ENCODE peak calls at places on chromosomes 7 and 10, in ten cellular contexts. One of them, this sample, is unnamed.

GRCh38 chr7:157575777-157576176 is 239.0 kb downstream of the DNAJB6 start:
- DNase-seq in transverse colon: no peak
- DNase-seq in ascending aorta: no peak
- DNase-seq in fibroblast of mammary gland: no peak
- DNase-seq in endothelial cell of umbilical vein: no peak
- DNase-seq in astrocyte of the cerebellum: no peak
- DNase-seq in tibial artery: no peak
- DNase-seq in OCI-LY7: no peak
- DNase-seq in fibroblast of pulmonary artery: no peak
- DNase-seq in GM12865: no peak
- DNase-seq in this sample: no peak

GRCh38 chr10:74419491-74420466 is 268.8 kb downstream of the ADK start:
- DNase-seq in astrocyte of the cerebellum: no peak
- DNase-seq in fibroblast of mammary gland: peak; percentile 43
- DNase-seq in transverse colon: peak; percentile 16
- DNase-seq in tibial artery: no peak
- DNase-seq in GM12865: peak; percentile 45
- DNase-seq in OCI-LY7: peak; percentile 46
- DNase-seq in fibroblast of pulmonary artery: peak; percentile 30
- DNase-seq in endothelial cell of umbilical vein: peak; percentile 49
- DNase-seq in ascending aorta: no peak
- DNase-seq in this sample: peak; percentile 2

GRCh38 chr10:98097611-98098010 is 36.8 kb upstream of the R3HCC1L start:
- DNase-seq in fibroblast of pulmonary artery: no peak
- DNase-seq in fibroblast of mammary gland: no peak
- DNase-seq in endothelial cell of umbilical vein: no peak
- DNase-seq in tibial artery: no peak
- DNase-seq in astrocyte of the cerebellum: no peak
- DNase-seq in ascending aorta: no peak
- DNase-seq in OCI-LY7: no peak
- DNase-seq in transverse colon: no peak
- DNase-seq in GM12865: no peak
- DNase-seq in this sample: no peak

GRCh38 chr10:2871673-2872219 is 195.6 kb upstream of the PFKP start:
- DNase-seq in tibial artery: no peak
- DNase-seq in ascending aorta: no peak
- DNase-seq in endothelial cell of umbilical vein: no peak
- DNase-seq in OCI-LY7: no peak
- DNase-seq in transverse colon: no peak
- DNase-seq in fibroblast of mammary gland: no peak
- DNase-seq in fibroblast of pulmonary artery: no peak
- DNase-seq in astrocyte of the cerebellum: no peak
- DNase-seq in GM12865: no peak
- DNase-seq in this sample: no peak

GRCh38 chr10:72086466-72087391 is 1.6 kb downstream of the SPOCK2 start:
- DNase-seq in endothelial cell of umbilical vein: no peak
- DNase-seq in OCI-LY7: peak; percentile 63
- DNase-seq in transverse colon: peak; percentile 65
- DNase-seq in fibroblast of pulmonary artery: no peak
- DNase-seq in tibial artery: no peak
- DNase-seq in astrocyte of the cerebellum: no peak
- DNase-seq in fibroblast of mammary gland: peak; percentile 22
- DNase-seq in GM12865: peak; percentile 33
- DNase-seq in ascending aorta: no peak
- DNase-seq in this sample: no peak

GRCh38 chr7:126702242-126703016 is 550.3 kb downstream of the GRM8 start:
- DNase-seq in transverse colon: no peak
- DNase-seq in ascending aorta: no peak
- DNase-seq in astrocyte of the cerebellum: no peak
- DNase-seq in OCI-LY7: no peak
- DNase-seq in tibial artery: no peak
- DNase-seq in GM12865: peak; percentile 84
- DNase-seq in endothelial cell of umbilical vein: peak; percentile 2
- DNase-seq in fibroblast of mammary gland: peak; percentile 17
- DNase-seq in fibroblast of pulmonary artery: peak; percentile 61
- DNase-seq in this sample: peak; percentile 90

GRCh38 chr10:75398630-75399460 is 2.7 kb downstream of the ZNF503 start:
- DNase-seq in endothelial cell of umbilical vein: peak; percentile 51
- DNase-seq in OCI-LY7: no peak
- DNase-seq in transverse colon: peak; percentile 22
- DNase-seq in tibial artery: no peak
- DNase-seq in astrocyte of the cerebellum: no peak
- DNase-seq in fibroblast of pulmonary artery: no peak
- DNase-seq in GM12865: no peak
- DNase-seq in fibroblast of mammary gland: no peak
- DNase-seq in ascending aorta: peak; percentile 67
- DNase-seq in this sample: no peak

GRCh38 chr7:149027560-149028345 is 552 bp downstream of the PDIA4 start:
- DNase-seq in GM12865: no peak
- DNase-seq in astrocyte of the cerebellum: no peak
- DNase-seq in ascending aorta: no peak
- DNase-seq in endothelial cell of umbilical vein: peak; percentile 51
- DNase-seq in OCI-LY7: peak; percentile 18
- DNase-seq in fibroblast of pulmonary artery: peak; percentile 29
- DNase-seq in transverse colon: peak; percentile 28
- DNase-seq in fibroblast of mammary gland: peak; percentile 21
- DNase-seq in tibial artery: peak; percentile 28
- DNase-seq in this sample: no peak

GRCh38 chr10:71461917-71462641 is 65.4 kb downstream of the CDH23 start:
- DNase-seq in GM12865: no peak
- DNase-seq in fibroblast of pulmonary artery: no peak
- DNase-seq in astrocyte of the cerebellum: no peak
- DNase-seq in transverse colon: no peak
- DNase-seq in tibial artery: no peak
- DNase-seq in endothelial cell of umbilical vein: no peak
- DNase-seq in OCI-LY7: no peak
- DNase-seq in ascending aorta: no peak
- DNase-seq in fibroblast of mammary gland: no peak
- DNase-seq in this sample: no peak

GRCh38 chr10:128125416-128125943 is 743 bp downstream of the MKI67 start:
- DNase-seq in astrocyte of the cerebellum: no peak
- DNase-seq in transverse colon: peak; percentile 40
- DNase-seq in GM12865: peak; percentile 28
- DNase-seq in fibroblast of mammary gland: no peak
- DNase-seq in tibial artery: no peak
- DNase-seq in fibroblast of pulmonary artery: no peak
- DNase-seq in ascending aorta: no peak
- DNase-seq in endothelial cell of umbilical vein: peak; percentile 12
- DNase-seq in OCI-LY7: peak; percentile 47
- DNase-seq in this sample: no peak

GRCh38 chr10:71232089-71232998 is 20.0 kb downstream of the UNC5B start:
- DNase-seq in OCI-LY7: no peak
- DNase-seq in transverse colon: no peak
- DNase-seq in tibial artery: peak; percentile 76
- DNase-seq in GM12865: no peak
- DNase-seq in fibroblast of pulmonary artery: peak; percentile 51
- DNase-seq in endothelial cell of umbilical vein: no peak
- DNase-seq in astrocyte of the cerebellum: no peak
- DNase-seq in ascending aorta: peak; percentile 88
- DNase-seq in fibroblast of mammary gland: no peak
- DNase-seq in this sample: no peak

GRCh38 chr7:118305686-118306085 is 81.2 kb downstream of the ANKRD7 start:
- DNase-seq in OCI-LY7: no peak
- DNase-seq in fibroblast of pulmonary artery: peak; percentile 7
- DNase-seq in tibial artery: no peak
- DNase-seq in GM12865: no peak
- DNase-seq in astrocyte of the cerebellum: no peak
- DNase-seq in endothelial cell of umbilical vein: no peak
- DNase-seq in ascending aorta: no peak
- DNase-seq in fibroblast of mammary gland: peak; percentile 27
- DNase-seq in transverse colon: no peak
- DNase-seq in this sample: no peak

GRCh38 chr10:113454341-113455061 is 98.4 kb upstream of the HABP2 start:
- DNase-seq in tibial artery: peak; percentile 43
- DNase-seq in GM12865: peak; percentile 34
- DNase-seq in fibroblast of mammary gland: peak; percentile 45
- DNase-seq in ascending aorta: peak; percentile 70
- DNase-seq in OCI-LY7: peak; percentile 40
- DNase-seq in endothelial cell of umbilical vein: peak; percentile 36
- DNase-seq in transverse colon: peak; percentile 46
- DNase-seq in astrocyte of the cerebellum: no peak
- DNase-seq in fibroblast of pulmonary artery: peak; percentile 42
- DNase-seq in this sample: peak; percentile 2

GRCh38 chr7:4715385-4715770 is 33.3 kb downstream of the FOXK1 start:
- DNase-seq in endothelial cell of umbilical vein: no peak
- DNase-seq in astrocyte of the cerebellum: peak; percentile 90
- DNase-seq in OCI-LY7: no peak
- DNase-seq in fibroblast of pulmonary artery: peak; percentile 96
- DNase-seq in transverse colon: peak; percentile 32
- DNase-seq in ascending aorta: peak; percentile 87
- DNase-seq in fibroblast of mammary gland: peak; percentile 94
- DNase-seq in GM12865: no peak
- DNase-seq in tibial artery: peak; percentile 70
- DNase-seq in this sample: no peak

DNA sequence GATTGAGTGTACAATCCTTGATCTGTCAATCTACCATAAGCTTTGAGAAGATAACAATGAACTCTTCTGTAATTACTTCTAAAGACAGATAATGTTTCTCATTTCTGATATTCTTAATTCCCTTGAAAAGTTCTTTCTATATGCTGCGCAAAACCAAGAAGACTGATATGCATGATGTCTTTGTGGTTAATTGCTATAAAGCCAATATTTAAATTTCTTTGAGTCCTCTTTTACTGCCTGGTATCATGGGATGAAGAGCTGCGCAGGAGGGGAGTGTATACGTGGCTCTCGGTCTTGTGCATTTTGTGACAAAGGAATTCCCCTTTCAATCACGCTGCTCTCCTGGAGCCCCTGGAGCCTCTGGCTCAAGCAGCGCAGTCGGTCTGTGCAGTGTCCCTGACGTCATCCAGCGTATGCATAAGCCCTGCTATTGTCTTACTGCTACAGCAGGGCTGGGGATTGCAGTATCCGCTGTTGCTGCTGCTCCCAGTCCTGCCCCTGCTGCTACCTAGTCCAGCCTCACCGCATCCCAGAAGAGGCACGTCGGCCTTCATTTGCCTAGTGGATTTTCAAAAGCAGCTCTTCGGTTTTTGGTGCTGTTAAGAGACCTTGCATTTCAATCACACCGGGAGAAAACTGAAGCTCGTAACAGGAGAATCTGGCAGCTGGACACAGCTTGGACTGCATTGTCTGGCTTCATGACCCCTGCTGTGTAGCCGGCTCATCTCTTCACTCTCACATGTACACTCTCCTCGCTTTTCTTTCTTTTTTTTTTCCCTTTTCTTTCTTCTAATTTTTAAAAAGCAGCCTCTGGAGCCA is 66.7 kb downstream of the ST7 start:
- DNase-seq in GM12865: no peak
- DNase-seq in transverse colon: peak; percentile 37
- DNase-seq in astrocyte of the cerebellum: peak; percentile 84
- DNase-seq in ascending aorta: peak; percentile 79
- DNase-seq in fibroblast of mammary gland: peak; percentile 91
- DNase-seq in OCI-LY7: no peak
- DNase-seq in fibroblast of pulmonary artery: peak; percentile 97
- DNase-seq in tibial artery: peak; percentile 50
- DNase-seq in endothelial cell of umbilical vein: peak; percentile 91
- DNase-seq in this sample: no peak
- H3K4me3 ChIP-seq in GM12865: no peak overlapping the region
- H3K4me3 ChIP-seq in transverse colon: peak overlapping the region; percentile 36
- H3K4me3 ChIP-seq in astrocyte of the cerebellum: peak overlapping the region; percentile 33
- H3K4me3 ChIP-seq in ascending aorta: peak overlapping the region; percentile 63
- H3K4me3 ChIP-seq in fibroblast of mammary gland: peak overlapping the region; percentile 35
- H3K4me3 ChIP-seq in OCI-LY7: no peak overlapping the region
- H3K4me3 ChIP-seq in fibroblast of pulmonary artery: peak overlapping the region; percentile 46
- H3K4me3 ChIP-seq in tibial artery: peak overlapping the region; percentile 54
- H3K4me3 ChIP-seq in endothelial cell of umbilical vein: no peak overlapping the region
- H3K4me3 ChIP-seq in this sample: no peak overlapping the region

GRCh38 chr7:131331806-131332205 is 4.1 kb downstream of the MKLN1 start:
- DNase-seq in fibroblast of pulmonary artery: no peak
- DNase-seq in ascending aorta: no peak
- DNase-seq in tibial artery: no peak
- DNase-seq in OCI-LY7: no peak
- DNase-seq in endothelial cell of umbilical vein: no peak
- DNase-seq in transverse colon: no peak
- DNase-seq in fibroblast of mammary gland: no peak
- DNase-seq in astrocyte of the cerebellum: no peak
- DNase-seq in GM12865: no peak
- DNase-seq in this sample: no peak

GRCh38 chr7:131328387-131329175 is 905 bp downstream of the MKLN1 start:
- DNase-seq in tibial artery: no peak
- DNase-seq in transverse colon: no peak
- DNase-seq in astrocyte of the cerebellum: peak; percentile 11
- DNase-seq in ascending aorta: no peak
- DNase-seq in GM12865: peak; percentile 10
- DNase-seq in endothelial cell of umbilical vein: peak; percentile 61
- DNase-seq in OCI-LY7: no peak
- DNase-seq in fibroblast of mammary gland: peak; percentile 51
- DNase-seq in fibroblast of pulmonary artery: peak; percentile 42
- DNase-seq in this sample: no peak

GRCh38 chr7:131327626-131328386 is at the start of gene MKLN1:
- DNase-seq in ascending aorta: peak; percentile 95
- DNase-seq in transverse colon: peak; percentile 95
- DNase-seq in OCI-LY7: peak; percentile 86
- DNase-seq in astrocyte of the cerebellum: peak; percentile 59
- DNase-seq in tibial artery: peak; percentile 91
- DNase-seq in GM12865: peak; percentile 94
- DNase-seq in fibroblast of pulmonary artery: peak; percentile 90
- DNase-seq in fibroblast of mammary gland: peak; percentile 79
- DNase-seq in endothelial cell of umbilical vein: peak; percentile 90
- DNase-seq in this sample: peak; percentile 59

GRCh38 chr7:131329176-131329570 is 1.5 kb downstream of the MKLN1 start:
- DNase-seq in astrocyte of the cerebellum: no peak
- DNase-seq in fibroblast of pulmonary artery: peak; percentile 8
- DNase-seq in fibroblast of mammary gland: peak; percentile 48
- DNase-seq in tibial artery: no peak
- DNase-seq in endothelial cell of umbilical vein: peak; percentile 7
- DNase-seq in ascending aorta: no peak
- DNase-seq in GM12865: no peak
- DNase-seq in OCI-LY7: no peak
- DNase-seq in transverse colon: no peak
- DNase-seq in this sample: no peak

GRCh38 chr7:131330299-131330698 is 2.6 kb downstream of the MKLN1 start:
- DNase-seq in OCI-LY7: no peak
- DNase-seq in transverse colon: no peak
- DNase-seq in GM12865: no peak
- DNase-seq in tibial artery: no peak
- DNase-seq in ascending aorta: no peak
- DNase-seq in fibroblast of pulmonary artery: no peak
- DNase-seq in astrocyte of the cerebellum: no peak
- DNase-seq in endothelial cell of umbilical vein: no peak
- DNase-seq in fibroblast of mammary gland: peak; percentile 6
- DNase-seq in this sample: no peak
- H3K4me3 ChIP-seq in OCI-LY7: peak overlapping the region; percentile 99
- H3K4me3 ChIP-seq in transverse colon: no peak overlapping the region
- H3K4me3 ChIP-seq in GM12865: no peak overlapping the region
- H3K4me3 ChIP-seq in tibial artery: peak overlapping the region; percentile 83
- H3K4me3 ChIP-seq in ascending aorta: peak overlapping the region; percentile 17
- H3K4me3 ChIP-seq in fibroblast of pulmonary artery: no peak overlapping the region
- H3K4me3 ChIP-seq in astrocyte of the cerebellum: no peak overlapping the region
- H3K4me3 ChIP-seq in endothelial cell of umbilical vein: no peak overlapping the region
- H3K4me3 ChIP-seq in fibroblast of mammary gland: no peak overlapping the region
- H3K4me3 ChIP-seq in this sample: no peak overlapping the region

GRCh38 chr7:16465469-16466086 is at the start of gene SOSTDC1:
- DNase-seq in fibroblast of pulmonary artery: peak; percentile 8
- DNase-seq in GM12865: no peak
- DNase-seq in fibroblast of mammary gland: peak; percentile 8
- DNase-seq in endothelial cell of umbilical vein: peak; percentile 37
- DNase-seq in ascending aorta: no peak
- DNase-seq in OCI-LY7: no peak
- DNase-seq in astrocyte of the cerebellum: peak; percentile 22
- DNase-seq in transverse colon: peak; percentile 32
- DNase-seq in tibial artery: no peak
- DNase-seq in this sample: no peak
- H3K4me3 ChIP-seq in fibroblast of pulmonary artery: peak within 1 kb of the TSS; percentile 26
- H3K4me3 ChIP-seq in GM12865: no peak within 1 kb of the TSS
- H3K4me3 ChIP-seq in fibroblast of mammary gland: no peak within 1 kb of the TSS
- H3K4me3 ChIP-seq in endothelial cell of umbilical vein: no peak within 1 kb of the TSS
- H3K4me3 ChIP-seq in ascending aorta: no peak within 1 kb of the TSS
- H3K4me3 ChIP-seq in OCI-LY7: no peak within 1 kb of the TSS
- H3K4me3 ChIP-seq in astrocyte of the cerebellum: peak within 1 kb of the TSS; percentile 8
- H3K4me3 ChIP-seq in transverse colon: peak within 1 kb of the TSS; percentile 38
- H3K4me3 ChIP-seq in tibial artery: peak within 1 kb of the TSS; percentile 30
- H3K4me3 ChIP-seq in this sample: no peak within 1 kb of the TSS

GRCh38 chr7:158730383-158731055 is 25.9 kb upstream of the NCAPG2 start:
- DNase-seq in transverse colon: no peak
- DNase-seq in GM12865: no peak
- DNase-seq in ascending aorta: peak; percentile 39
- DNase-seq in fibroblast of pulmonary artery: peak; percentile 41
- DNase-seq in astrocyte of the cerebellum: no peak
- DNase-seq in fibroblast of mammary gland: no peak
- DNase-seq in OCI-LY7: no peak
- DNase-seq in endothelial cell of umbilical vein: no peak
- DNase-seq in tibial artery: no peak
- DNase-seq in this sample: no peak
- H3K4me3 ChIP-seq in transverse colon: no peak overlapping the region
- H3K4me3 ChIP-seq in GM12865: no peak overlapping the region
- H3K4me3 ChIP-seq in ascending aorta: no peak overlapping the region
- H3K4me3 ChIP-seq in fibroblast of pulmonary artery: no peak overlapping the region
- H3K4me3 ChIP-seq in astrocyte of the cerebellum: no peak overlapping the region
- H3K4me3 ChIP-seq in fibroblast of mammary gland: no peak overlapping the region
- H3K4me3 ChIP-seq in OCI-LY7: no peak overlapping the region
- H3K4me3 ChIP-seq in endothelial cell of umbilical vein: no peak overlapping the region
- H3K4me3 ChIP-seq in tibial artery: no peak overlapping the region
- H3K4me3 ChIP-seq in this sample: no peak overlapping the region